ENCODE peak calls at places on chromosomes 11 and 22, in seven cellular contexts. One of them, this sample, is unnamed.

GRCh38 chr11:94525933-94526332 is 13.7 kb downstream of the C11orf97 start:
- DNase-seq in brain microvascular endothelial cell: peak
- DNase-seq in pancreas: peak
- DNase-seq in heart left ventricle: peak
- DNase-seq in tibial nerve: peak
- DNase-seq in stomach: peak
- DNase-seq in Peyer's patch: peak
- DNase-seq in this sample: peak

GRCh38 chr22:32542332-32543019 is 67.9 kb downstream of the FBXO7 start:
- DNase-seq in brain microvascular endothelial cell: no peak
- DNase-seq in pancreas: no peak
- DNase-seq in heart left ventricle: peak
- DNase-seq in tibial nerve: no peak
- DNase-seq in stomach: no peak
- DNase-seq in Peyer's patch: peak
- DNase-seq in this sample: no peak

GRCh38 chr11:69499946-69500284 is 18.5 kb downstream of the LINC01488 start:
- DNase-seq in brain microvascular endothelial cell: no peak
- DNase-seq in pancreas: peak
- DNase-seq in heart left ventricle: no peak
- DNase-seq in tibial nerve: no peak
- DNase-seq in stomach: no peak
- DNase-seq in Peyer's patch: no peak
- DNase-seq in this sample: no peak

GRCh38 chr11:123690490-123690889 is 36.1 kb upstream of the SCN3B start:
- DNase-seq in brain microvascular endothelial cell: peak
- DNase-seq in pancreas: no peak
- DNase-seq in heart left ventricle: no peak
- DNase-seq in tibial nerve: no peak
- DNase-seq in stomach: no peak
- DNase-seq in Peyer's patch: no peak
- DNase-seq in this sample: peak

GRCh38 chr22:45503071-45503815 is 560 bp downstream of the FBLN1 start:
- DNase-seq in brain microvascular endothelial cell: no peak
- DNase-seq in pancreas: no peak
- DNase-seq in heart left ventricle: no peak
- DNase-seq in tibial nerve: no peak
- DNase-seq in stomach: no peak
- DNase-seq in Peyer's patch: no peak
- DNase-seq in this sample: no peak

GRCh38 chr11:15189646-15190365 is 75.1 kb downstream of the INSC start:
- DNase-seq in brain microvascular endothelial cell: no peak
- DNase-seq in pancreas: no peak
- DNase-seq in heart left ventricle: no peak
- DNase-seq in tibial nerve: no peak
- DNase-seq in stomach: no peak
- DNase-seq in Peyer's patch: no peak
- DNase-seq in this sample: peak

GRCh38 chr11:113552271-113552670 is 77.1 kb upstream of the DRD2 start:
- DNase-seq in brain microvascular endothelial cell: no peak
- DNase-seq in pancreas: no peak
- DNase-seq in heart left ventricle: no peak
- DNase-seq in tibial nerve: no peak
- DNase-seq in stomach: no peak
- DNase-seq in Peyer's patch: no peak
- DNase-seq in this sample: no peak

GRCh38 chr11:70206226-70206785 is 3.2 kb downstream of the FADD start:
- DNase-seq in brain microvascular endothelial cell: no peak
- DNase-seq in pancreas: no peak
- DNase-seq in heart left ventricle: no peak
- DNase-seq in tibial nerve: no peak
- DNase-seq in stomach: no peak
- DNase-seq in Peyer's patch: no peak
- DNase-seq in this sample: no peak

GRCh38 chr22:44330188-44330726 is 17.5 kb upstream of the SHISAL1 start:
- DNase-seq in brain microvascular endothelial cell: no peak
- DNase-seq in pancreas: no peak
- DNase-seq in heart left ventricle: no peak
- DNase-seq in tibial nerve: no peak
- DNase-seq in stomach: no peak
- DNase-seq in Peyer's patch: no peak
- DNase-seq in this sample: no peak

GRCh38 chr22:38124236-38124974 is 13.9 kb upstream of the BAIAP2L2 start:
- DNase-seq in brain microvascular endothelial cell: no peak
- DNase-seq in pancreas: no peak
- DNase-seq in heart left ventricle: no peak
- DNase-seq in tibial nerve: no peak
- DNase-seq in stomach: no peak
- DNase-seq in Peyer's patch: no peak
- DNase-seq in this sample: peak

GRCh38 chr11:29159552-29160465 is 857.0 kb downstream of the KCNA4 start:
- DNase-seq in brain microvascular endothelial cell: peak
- DNase-seq in pancreas: peak
- DNase-seq in heart left ventricle: no peak
- DNase-seq in tibial nerve: no peak
- DNase-seq in stomach: peak
- DNase-seq in Peyer's patch: peak
- DNase-seq in this sample: peak

GRCh38 chr11:65642014-65642671 is 4.2 kb downstream of the SIPA1 start:
- DNase-seq in brain microvascular endothelial cell: no peak
- DNase-seq in pancreas: peak
- DNase-seq in heart left ventricle: no peak
- DNase-seq in tibial nerve: no peak
- DNase-seq in stomach: no peak
- DNase-seq in Peyer's patch: no peak
- DNase-seq in this sample: no peak

GRCh38 chr22:48422900-48423480 is 1404.7 kb downstream of the BRD1 start:
- DNase-seq in brain microvascular endothelial cell: no peak
- DNase-seq in pancreas: no peak
- DNase-seq in heart left ventricle: no peak
- DNase-seq in tibial nerve: no peak
- DNase-seq in stomach: no peak
- DNase-seq in Peyer's patch: peak
- DNase-seq in this sample: no peak

GRCh38 chr11:116096596-116096995 is 592.4 kb upstream of the CADM1 start:
- DNase-seq in brain microvascular endothelial cell: no peak
- DNase-seq in pancreas: no peak
- DNase-seq in heart left ventricle: no peak
- DNase-seq in tibial nerve: no peak
- DNase-seq in stomach: no peak
- DNase-seq in Peyer's patch: no peak
- DNase-seq in this sample: no peak

GRCh38 chr11:2730323-2731284 is 30.8 kb upstream of the KCNQ1OT1 start:
- DNase-seq in brain microvascular endothelial cell: no peak
- DNase-seq in pancreas: peak
- DNase-seq in heart left ventricle: no peak
- DNase-seq in tibial nerve: no peak
- DNase-seq in stomach: no peak
- DNase-seq in Peyer's patch: no peak
- DNase-seq in this sample: no peak

GRCh38 chr11:73187854-73188253 is 30.2 kb upstream of the P2RY2 start:
- DNase-seq in brain microvascular endothelial cell: no peak
- DNase-seq in pancreas: no peak
- DNase-seq in heart left ventricle: no peak
- DNase-seq in tibial nerve: no peak
- DNase-seq in stomach: no peak
- DNase-seq in Peyer's patch: peak
- DNase-seq in this sample: peak

GRCh38 chr11:78795862-78796261 is 221.2 kb upstream of the NARS2 start:
- DNase-seq in brain microvascular endothelial cell: no peak
- DNase-seq in pancreas: no peak
- DNase-seq in heart left ventricle: no peak
- DNase-seq in tibial nerve: no peak
- DNase-seq in stomach: no peak
- DNase-seq in Peyer's patch: no peak
- DNase-seq in this sample: no peak

GRCh38 chr11:107708787-107709186 is 3.1 kb downstream of the SLN start:
- DNase-seq in brain microvascular endothelial cell: no peak
- DNase-seq in pancreas: no peak
- DNase-seq in heart left ventricle: no peak
- DNase-seq in tibial nerve: no peak
- DNase-seq in stomach: no peak
- DNase-seq in Peyer's patch: no peak
- DNase-seq in this sample: no peak

DNA sequence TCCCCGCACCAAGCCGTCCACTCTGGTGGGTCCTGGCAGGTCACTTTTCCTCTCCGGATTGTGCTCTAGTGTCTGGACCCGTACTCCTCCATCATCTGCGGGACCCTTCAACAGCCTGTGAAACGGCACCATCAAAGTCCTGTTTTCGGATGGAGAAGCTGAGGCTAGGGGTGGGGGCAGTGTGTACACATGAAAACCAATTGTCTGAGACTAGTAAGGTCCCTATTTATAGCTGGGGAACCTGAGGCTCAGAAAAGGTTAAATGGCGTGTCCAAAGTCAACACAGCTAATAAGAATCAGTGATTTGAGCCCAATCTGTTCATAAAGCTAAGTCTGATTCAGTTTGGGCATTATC is 666 bp upstream of the LRRC32 start:
- DNase-seq in brain microvascular endothelial cell: no peak
- DNase-seq in pancreas: no peak
- DNase-seq in heart left ventricle: no peak
- DNase-seq in tibial nerve: no peak
- DNase-seq in stomach: no peak
- DNase-seq in Peyer's patch: no peak
- DNase-seq in this sample: no peak
- H3K4me3 ChIP-seq in brain microvascular endothelial cell: peak
- H3K4me3 ChIP-seq in pancreas: peak
- H3K4me3 ChIP-seq in heart left ventricle: peak
- H3K4me3 ChIP-seq in tibial nerve: peak
- H3K4me3 ChIP-seq in stomach: peak
- H3K4me3 ChIP-seq in Peyer's patch: peak
- H3K4me3 ChIP-seq in this sample: peak

GRCh38 chr11:19735512-19735911 is 22.9 kb downstream of the NAV2 start:
- DNase-seq in brain microvascular endothelial cell: peak
- DNase-seq in pancreas: no peak
- DNase-seq in heart left ventricle: no peak
- DNase-seq in tibial nerve: no peak
- DNase-seq in stomach: no peak
- DNase-seq in Peyer's patch: no peak
- DNase-seq in this sample: no peak
- TF ChIP-seq CTCF in brain microvascular endothelial cell: peak
- TF ChIP-seq CTCF in pancreas: no peak
- TF ChIP-seq CTCF in heart left ventricle: peak
- TF ChIP-seq CTCF in tibial nerve: peak
- TF ChIP-seq CTCF in stomach: no peak
- TF ChIP-seq CTCF in Peyer's patch: no peak
- TF ChIP-seq CTCF in this sample: no peak

GRCh38 chr11:36453678-36454077 is 56.4 kb downstream of the TRAF6 start:
- DNase-seq in brain microvascular endothelial cell: no peak
- DNase-seq in pancreas: no peak
- DNase-seq in heart left ventricle: no peak
- DNase-seq in tibial nerve: no peak
- DNase-seq in stomach: no peak
- DNase-seq in Peyer's patch: peak
- DNase-seq in this sample: peak

GRCh38 chr11:36456136-36456535 is 53.9 kb downstream of the TRAF6 start:
- DNase-seq in brain microvascular endothelial cell: no peak
- DNase-seq in pancreas: no peak
- DNase-seq in heart left ventricle: no peak
- DNase-seq in tibial nerve: no peak
- DNase-seq in stomach: no peak
- DNase-seq in Peyer's patch: no peak
- DNase-seq in this sample: no peak

GRCh38 chr11:36454551-36454950 is 55.5 kb downstream of the TRAF6 start:
- DNase-seq in brain microvascular endothelial cell: no peak
- DNase-seq in pancreas: no peak
- DNase-seq in heart left ventricle: no peak
- DNase-seq in tibial nerve: no peak
- DNase-seq in stomach: no peak
- DNase-seq in Peyer's patch: no peak
- DNase-seq in this sample: no peak

GRCh38 chr11:36454991-36455611 is 55.0 kb downstream of the TRAF6 start:
- DNase-seq in brain microvascular endothelial cell: peak
- DNase-seq in pancreas: peak
- DNase-seq in heart left ventricle: peak
- DNase-seq in tibial nerve: no peak
- DNase-seq in stomach: no peak
- DNase-seq in Peyer's patch: no peak
- DNase-seq in this sample: no peak

DNA sequence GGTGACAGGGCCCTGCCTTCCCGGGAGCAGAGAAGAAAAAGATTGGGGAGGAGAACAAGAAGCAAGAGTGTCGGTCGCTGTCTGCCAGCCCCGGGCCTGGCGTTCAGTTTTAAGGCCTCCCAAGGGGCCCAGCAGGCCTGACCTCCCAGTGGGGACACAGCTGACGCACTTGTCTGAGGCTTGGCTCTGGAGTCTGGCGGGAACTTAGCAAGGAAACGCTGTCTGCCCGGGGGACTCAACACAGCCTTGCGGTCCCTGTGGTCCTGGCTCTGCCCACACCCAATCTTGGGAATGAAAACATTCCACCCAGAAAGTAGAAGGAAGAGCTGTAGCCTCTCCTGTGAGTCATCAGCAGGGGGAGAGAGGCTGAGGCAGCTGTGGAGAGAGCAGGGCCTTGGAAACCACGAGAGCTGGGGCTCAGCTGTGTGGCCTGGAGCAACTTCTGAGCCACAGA is 54.4 kb downstream of the TRAF6 start:
- DNase-seq in brain microvascular endothelial cell: peak
- DNase-seq in pancreas: peak
- DNase-seq in heart left ventricle: peak
- DNase-seq in tibial nerve: peak
- DNase-seq in stomach: peak
- DNase-seq in Peyer's patch: peak
- DNase-seq in this sample: peak
- H3K4me3 ChIP-seq in brain microvascular endothelial cell: no peak
- H3K4me3 ChIP-seq in pancreas: no peak
- H3K4me3 ChIP-seq in heart left ventricle: no peak
- H3K4me3 ChIP-seq in tibial nerve: no peak
- H3K4me3 ChIP-seq in stomach: no peak
- H3K4me3 ChIP-seq in Peyer's patch: no peak
- H3K4me3 ChIP-seq in this sample: no peak

DNA sequence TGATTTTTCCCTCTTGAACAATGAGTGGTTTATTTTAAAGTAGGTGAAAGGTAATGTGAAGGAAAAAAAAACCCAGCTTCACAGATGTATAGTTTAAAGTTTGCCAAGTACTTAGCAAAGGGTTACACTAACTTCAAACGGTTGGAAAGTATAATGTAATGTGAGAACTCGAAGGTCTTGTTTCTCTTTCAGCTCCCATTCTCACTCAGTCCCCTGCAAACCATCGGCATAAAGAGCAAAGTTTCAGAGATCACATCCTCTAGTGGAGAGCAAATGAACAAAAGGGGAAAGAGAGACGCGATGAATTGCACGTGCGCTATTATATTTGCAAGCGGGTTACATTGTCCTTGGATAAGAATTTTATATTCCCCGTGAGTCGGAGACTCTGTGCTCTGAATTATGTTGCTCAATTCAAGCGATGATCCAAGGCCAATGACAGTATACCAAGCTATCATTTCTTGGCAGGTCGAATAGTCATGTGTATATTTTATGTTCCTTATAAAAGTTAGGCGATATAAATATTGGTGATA is 37.6 kb upstream of the BIRC3 start:
- DNase-seq in brain microvascular endothelial cell: peak
- DNase-seq in pancreas: no peak
- DNase-seq in heart left ventricle: no peak
- DNase-seq in tibial nerve: no peak
- DNase-seq in stomach: no peak
- DNase-seq in Peyer's patch: peak
- DNase-seq in this sample: peak
- TF ChIP-seq CTCF in brain microvascular endothelial cell: peak
- TF ChIP-seq CTCF in pancreas: no peak
- TF ChIP-seq CTCF in heart left ventricle: no peak
- TF ChIP-seq CTCF in tibial nerve: peak
- TF ChIP-seq CTCF in stomach: no peak
- TF ChIP-seq CTCF in Peyer's patch: peak
- TF ChIP-seq CTCF in this sample: no peak

GRCh38 chr11:46100670-46101069 is 20.6 kb downstream of the PHF21A start:
- DNase-seq in brain microvascular endothelial cell: no peak
- DNase-seq in pancreas: no peak
- DNase-seq in heart left ventricle: no peak
- DNase-seq in tibial nerve: no peak
- DNase-seq in stomach: no peak
- DNase-seq in Peyer's patch: no peak
- DNase-seq in this sample: no peak
- H3K4me3 ChIP-seq in brain microvascular endothelial cell: no peak
- H3K4me3 ChIP-seq in pancreas: no peak
- H3K4me3 ChIP-seq in heart left ventricle: no peak
- H3K4me3 ChIP-seq in tibial nerve: no peak
- H3K4me3 ChIP-seq in stomach: no peak
- H3K4me3 ChIP-seq in Peyer's patch: peak
- H3K4me3 ChIP-seq in this sample: no peak